ENCODE peak calls at places on chromosome 2, in seven cellular contexts. V, B, Z, U, M, P and J are unnamed samples.

GRCh38 chr2:110644357-110644756 is 33.5 kb downstream of the BUB1 start:
- DNase-seq in B (no peak), P (no peak), Z (no peak), U (no peak), V (no peak), M (no peak), J (no peak)

GRCh38 chr2:109166811-109167210 is 37.8 kb downstream of the SH3RF3 start:
- DNase-seq in M (no peak), P (no peak), B (no peak), Z (no peak), V (no peak), U (no peak), J (no peak)

GRCh38 chr2:23533014-23533730 is 148.2 kb downstream of the KLHL29 start:
- DNase-seq in U (no peak), M (no peak), P (no peak), Z (no peak), V (no peak), B (no peak), J (no peak)

GRCh38 chr2:108324531-108325256 is 36.0 kb downstream of the SULT1C2 start:
- DNase-seq in Z (no peak), P (no peak), V (no peak), B (no peak), U (no peak), M (no peak), J (no peak)

GRCh38 chr2:199710551-199710950 is 140.4 kb downstream of the FTCDNL1 start:
- DNase-seq in M (no peak), P (no peak), Z (no peak), U (no peak), V (no peak), B (no peak), J (no peak)

GRCh38 chr2:217857624-217858506 is 144.9 kb downstream of the TNS1 start:
- DNase-seq in Z (no peak), U (peak), B (no peak), M (no peak), P (no peak), V (no peak), J (no peak)

GRCh38 chr2:218263817-218264611 is 3.2 kb downstream of the GPBAR1 start:
- DNase-seq in M (no peak), Z (no peak), B (no peak), U (no peak), P (peak), V (no peak), J (no peak)

GRCh38 chr2:174846941-174847938 is 83.0 kb upstream of the CHRNA1 start:
- DNase-seq in P (no peak), V (no peak), Z (no peak), B (no peak), U (peak), M (no peak), J (no peak)

GRCh38 chr2:85811173-85811849 is 57.5 kb downstream of the ATOH8 start:
- DNase-seq in V (no peak), Z (peak), U (peak), M (peak), B (no peak), P (no peak), J (no peak)

GRCh38 chr2:70043252-70043875 is 43.9 kb upstream of the PCBP1 start:
- DNase-seq in U (no peak), P (no peak), V (peak), M (peak), B (no peak), Z (peak), J (no peak)

GRCh38 chr2:39059366-39059952 is 61.4 kb downstream of the SOS1 start:
- DNase-seq in V (no peak), Z (no peak), M (no peak), P (no peak), U (no peak), B (peak), J (no peak)

GRCh38 chr2:237940828-237941227 is 26.0 kb upstream of the UBE2F start:
- DNase-seq in Z (no peak), U (no peak), M (no peak), B (no peak), P (no peak), V (no peak), J (no peak)

GRCh38 chr2:45323344-45323743 is 287.7 kb downstream of the SRBD1 start:
- DNase-seq in P (no peak), B (no peak), M (no peak), Z (no peak), U (no peak), V (no peak), J (no peak)

GRCh38 chr2:10331702-10332401 is 29.1 kb downstream of the HPCAL1 start:
- DNase-seq in M (no peak), V (peak), Z (no peak), U (peak), P (no peak), B (peak), J (no peak)

GRCh38 chr2:19362652-19363473 is 4.4 kb upstream of the OSR1 start:
- DNase-seq in P (peak), V (peak), B (peak), U (peak), M (peak), Z (peak), J (no peak)

GRCh38 chr2:55609931-55610578 is 7.4 kb downstream of the PPP4R3B start:
- DNase-seq in M (no peak), P (no peak), Z (no peak), B (no peak), U (no peak), V (no peak), J (no peak)

GRCh38 chr2:142220239-142220638 is 89.4 kb upstream of the LRP1B start:
- DNase-seq in Z (no peak), M (no peak), U (no peak), B (no peak), P (no peak), V (no peak), J (no peak)

GRCh38 chr2:161172901-161173540 is 12.8 kb downstream of the TANK start:
- DNase-seq in U (no peak), V (no peak), P (no peak), M (no peak), Z (no peak), B (no peak), J (no peak)

GRCh38 chr2:160351978-160352377 is 141.6 kb downstream of the RBMS1 start:
- DNase-seq in Z (no peak), M (no peak), P (no peak), U (no peak), V (no peak), B (no peak), J (no peak)

GRCh38 chr2:125630377-125630776 is 1025.6 kb upstream of the GYPC start:
- DNase-seq in V (no peak), Z (no peak), B (no peak), P (no peak), M (no peak), U (no peak), J (no peak)

GRCh38 chr2:102547462-102547861 is 71.9 kb upstream of the SLC9A2 start:
- DNase-seq in Z (no peak), V (no peak), U (no peak), M (no peak), B (no peak), P (no peak), J (no peak)

GRCh38 chr2:36374586-36374985 is 19.0 kb downstream of the CRIM1 start:
- DNase-seq in B (no peak), M (no peak), U (no peak), P (no peak), V (no peak), Z (no peak), J (no peak)

GRCh38 chr2:75465317-75465998 is 95.3 kb downstream of the EVA1A start:
- DNase-seq in V (no peak), M (no peak), B (no peak), U (no peak), P (no peak), Z (no peak), J (no peak)

GRCh38 chr2:110166246-110166645 is 38.6 kb downstream of the NPHP1 start:
- DNase-seq in M (no peak), B (no peak), V (no peak), P (no peak), U (no peak), Z (no peak), J (no peak)

DNA sequence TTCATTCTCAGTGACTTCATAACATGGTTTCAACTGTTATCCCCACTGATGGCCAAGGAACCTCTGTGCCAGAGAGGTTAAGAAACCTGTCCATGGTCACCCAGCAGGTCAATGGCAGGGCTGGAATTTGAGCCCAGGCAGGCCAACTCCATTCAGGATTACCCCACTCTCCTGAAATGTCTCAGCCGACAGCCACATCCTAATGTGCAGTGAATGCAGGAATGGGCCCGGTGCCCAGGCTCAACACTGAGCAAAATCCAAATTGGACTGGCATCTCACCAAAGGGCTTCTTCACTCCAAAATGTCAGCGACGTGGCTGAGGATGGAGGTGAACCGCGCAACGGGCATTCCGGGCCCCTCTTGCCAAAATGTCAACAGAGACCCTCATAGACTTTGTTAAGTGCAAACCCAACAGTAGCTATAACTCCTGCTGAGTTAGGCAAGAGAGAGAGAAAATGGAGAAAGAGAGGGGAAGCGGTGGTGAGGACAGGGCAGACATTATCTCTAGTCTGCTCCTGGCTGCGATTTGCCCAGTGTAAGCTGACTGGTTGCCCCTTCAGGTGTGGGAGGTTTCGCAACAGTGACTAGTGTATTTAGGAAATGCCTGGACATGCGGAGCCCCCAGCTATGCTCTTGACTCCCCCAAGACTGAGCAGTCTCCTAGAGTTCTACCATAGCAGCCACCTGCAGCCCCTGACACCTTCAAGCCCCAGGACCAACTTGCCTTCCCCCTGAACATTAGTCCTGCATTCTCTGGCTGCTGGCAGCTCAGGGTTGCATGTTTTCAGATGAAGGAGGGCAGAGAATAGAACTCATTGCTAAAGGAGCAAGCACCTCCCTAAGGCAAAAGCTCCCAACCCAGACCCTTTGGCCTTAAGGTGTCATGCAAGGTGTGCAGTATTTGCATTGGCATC is 167.7 kb downstream of the ANAPC1 start:
- DNase-seq in V (no peak), U (no peak), M (no peak), B (no peak), P (no peak), Z (no peak), J (no peak)
- TF ChIP-seq CTCF in V (no peak), U (no peak), M (no peak), B (no peak), P (no peak), Z (no peak), J (no peak)

GRCh38 chr2:197311521-197312033 is 997 bp upstream of the ANKRD44 start:
- DNase-seq in Z (no peak), P (no peak), B (no peak), U (no peak), M (no peak), V (no peak), J (no peak)
- H3K4me3 ChIP-seq in Z (no peak), P (peak), B (peak), U (no peak), M (no peak), V (peak), J (no peak)

GRCh38 chr2:170155022-170155722 is 22.8 kb upstream of the MYO3B start:
- DNase-seq in Z (no peak), V (no peak), U (no peak), M (no peak), B (peak), P (no peak), J (no peak)
- TF ChIP-seq CTCF in Z (no peak), V (no peak), U (no peak), M (no peak), B (no peak), P (no peak), J (no peak)

GRCh38 chr2:64643838-64644219 is 9.9 kb downstream of the SERTAD2 start:
- DNase-seq in P (no peak), B (no peak), U (no peak), V (no peak), M (no peak), Z (no peak), J (no peak)

GRCh38 chr2:64649013-64649484 is 4.7 kb downstream of the SERTAD2 start:
- DNase-seq in V (no peak), B (no peak), M (no peak), U (no peak), Z (no peak), P (no peak), J (no peak)

GRCh38 chr2:64644240-64645013 is 9.3 kb downstream of the SERTAD2 start:
- DNase-seq in U (peak), Z (peak), M (peak), B (peak), P (peak), V (peak), J (no peak)

GRCh38 chr2:64645014-64645418 is 8.7 kb downstream of the SERTAD2 start:
- DNase-seq in P (peak), M (no peak), B (peak), U (peak), Z (no peak), V (no peak), J (no peak)

GRCh38 chr2:64646007-64646880 is 7.5 kb downstream of the SERTAD2 start:
- DNase-seq in Z (no peak), P (peak), V (peak), U (peak), M (peak), B (peak), J (no peak)
- H3K4me3 ChIP-seq in Z (no peak), P (no peak), V (no peak), U (no peak), M (no peak), B (peak), J (no peak)

GRCh38 chr2:15189236-15189635 is 371.9 kb downstream of the NBAS start:
- DNase-seq in P (no peak), M (no peak), V (no peak), U (no peak), Z (no peak), B (no peak), J (no peak)
- TF ChIP-seq CTCF in P (no peak), M (no peak), V (no peak), U (no peak), Z (no peak), B (no peak), J (no peak)

DNA sequence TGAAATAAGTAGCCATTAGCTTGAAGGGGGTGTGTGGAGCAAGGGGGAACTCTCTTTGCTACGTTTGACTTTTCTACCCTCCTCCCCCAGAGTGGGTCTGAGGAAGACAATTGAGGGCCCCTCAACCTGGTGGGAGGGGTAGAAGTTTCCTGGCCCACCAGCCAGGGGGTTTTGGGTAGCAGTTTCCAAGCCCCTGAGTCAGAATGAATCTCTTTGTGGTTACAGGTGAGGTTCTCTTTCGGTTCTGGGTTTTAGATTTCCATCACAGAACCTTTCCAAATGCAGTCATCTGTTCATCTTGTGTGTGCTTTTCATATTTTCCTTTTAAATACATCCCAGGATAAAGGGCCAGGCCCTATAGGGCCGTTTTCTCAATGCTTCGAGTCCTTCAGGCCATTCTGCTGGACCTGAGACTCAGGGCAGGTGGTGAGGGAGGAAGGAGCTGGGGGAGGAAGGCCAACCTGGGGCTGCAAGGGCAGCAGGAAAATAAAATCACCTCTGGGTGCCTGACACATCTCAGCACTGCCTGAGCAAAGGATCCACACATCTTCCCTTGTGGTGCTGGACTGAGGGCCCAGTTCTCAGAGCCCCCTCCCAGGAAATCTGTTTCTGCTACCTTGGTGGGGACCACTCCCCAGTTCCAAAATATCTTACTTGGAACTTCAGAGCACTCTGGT is 4.7 kb downstream of the LBH start:
- DNase-seq in Z (peak), M (no peak), B (peak), U (no peak), P (no peak), V (no peak), J (no peak)
- H3K4me3 ChIP-seq in Z (peak), M (no peak), B (no peak), U (no peak), P (no peak), V (peak), J (no peak)